ENCODE peak calls at places on chromosomes 4 and X, in six cellular contexts. One of them, this sample, is unnamed.

GRCh38 chrX:106150701-106151100 is 17.4 kb upstream of the PWWP3B start:
- DNase-seq in HL-60: no peak
- DNase-seq in CD4-positive, alpha-beta memory T cell: no peak
- DNase-seq in Peyer's patch: no peak
- DNase-seq in astrocyte: no peak
- DNase-seq in CD8-positive, alpha-beta memory T cell: no peak
- DNase-seq in this sample: no peak

GRCh38 chrX:16175329-16175728 is 8.0 kb downstream of the MAGEB17 start:
- DNase-seq in CD4-positive, alpha-beta memory T cell: no peak
- DNase-seq in CD8-positive, alpha-beta memory T cell: no peak
- DNase-seq in astrocyte: no peak
- DNase-seq in HL-60: no peak
- DNase-seq in Peyer's patch: no peak
- DNase-seq in this sample: no peak

GRCh38 chr4:138728566-138728965 is 287.0 kb upstream of the NOCT start:
- DNase-seq in CD8-positive, alpha-beta memory T cell: no peak
- DNase-seq in astrocyte: no peak
- DNase-seq in CD4-positive, alpha-beta memory T cell: no peak
- DNase-seq in HL-60: no peak
- DNase-seq in Peyer's patch: no peak
- DNase-seq in this sample: no peak

GRCh38 chr4:86769794-86770193 is 79.4 kb downstream of the SLC10A6 start:
- DNase-seq in CD4-positive, alpha-beta memory T cell: no peak
- DNase-seq in CD8-positive, alpha-beta memory T cell: no peak
- DNase-seq in HL-60: no peak
- DNase-seq in astrocyte: no peak
- DNase-seq in Peyer's patch: no peak
- DNase-seq in this sample: no peak

GRCh38 chrX:13194291-13195103 is 125.4 kb downstream of the ATXN3L start:
- DNase-seq in CD8-positive, alpha-beta memory T cell: no peak
- DNase-seq in Peyer's patch: no peak
- DNase-seq in HL-60: no peak
- DNase-seq in CD4-positive, alpha-beta memory T cell: no peak
- DNase-seq in astrocyte: peak; percentile 40
- DNase-seq in this sample: no peak

GRCh38 chr4:117400039-117400835 is 314.9 kb upstream of the TRAM1L1 start:
- DNase-seq in astrocyte: peak; percentile 89
- DNase-seq in CD8-positive, alpha-beta memory T cell: no peak
- DNase-seq in CD4-positive, alpha-beta memory T cell: no peak
- DNase-seq in Peyer's patch: no peak
- DNase-seq in HL-60: no peak
- DNase-seq in this sample: no peak

GRCh38 chr4:143185253-143186107 is 763 bp downstream of the USP38 start:
- DNase-seq in CD8-positive, alpha-beta memory T cell: no peak
- DNase-seq in CD4-positive, alpha-beta memory T cell: no peak
- DNase-seq in Peyer's patch: no peak
- DNase-seq in astrocyte: no peak
- DNase-seq in HL-60: no peak
- DNase-seq in this sample: peak; percentile 32

GRCh38 chrX:68808686-68809357 is 20.0 kb upstream of the EFNB1 start:
- DNase-seq in CD4-positive, alpha-beta memory T cell: no peak
- DNase-seq in HL-60: no peak
- DNase-seq in CD8-positive, alpha-beta memory T cell: no peak
- DNase-seq in Peyer's patch: no peak
- DNase-seq in astrocyte: no peak
- DNase-seq in this sample: no peak

GRCh38 chrX:112668476-112669404 is 11.0 kb downstream of the LHFPL1 start:
- DNase-seq in HL-60: no peak
- DNase-seq in astrocyte: no peak
- DNase-seq in CD4-positive, alpha-beta memory T cell: no peak
- DNase-seq in CD8-positive, alpha-beta memory T cell: no peak
- DNase-seq in Peyer's patch: no peak
- DNase-seq in this sample: no peak

GRCh38 chr4:108166441-108167315 is 2.1 kb downstream of the LEF1 start:
- DNase-seq in Peyer's patch: no peak
- DNase-seq in CD8-positive, alpha-beta memory T cell: peak; percentile 46
- DNase-seq in astrocyte: peak; percentile 14
- DNase-seq in CD4-positive, alpha-beta memory T cell: peak; percentile 56
- DNase-seq in HL-60: no peak
- DNase-seq in this sample: no peak

GRCh38 chr4:80312124-80312523 is 23.4 kb upstream of the CFAP299 start:
- DNase-seq in astrocyte: no peak
- DNase-seq in CD8-positive, alpha-beta memory T cell: no peak
- DNase-seq in CD4-positive, alpha-beta memory T cell: no peak
- DNase-seq in HL-60: no peak
- DNase-seq in Peyer's patch: no peak
- DNase-seq in this sample: no peak

GRCh38 chr4:80027611-80028010 is 45.4 kb downstream of the ANTXR2 start:
- DNase-seq in Peyer's patch: no peak
- DNase-seq in astrocyte: no peak
- DNase-seq in CD4-positive, alpha-beta memory T cell: no peak
- DNase-seq in CD8-positive, alpha-beta memory T cell: no peak
- DNase-seq in HL-60: no peak
- DNase-seq in this sample: no peak

GRCh38 chrX:40908026-40908425 is 172.7 kb upstream of the MED14 start:
- DNase-seq in CD8-positive, alpha-beta memory T cell: no peak
- DNase-seq in astrocyte: peak; percentile 64
- DNase-seq in HL-60: no peak
- DNase-seq in CD4-positive, alpha-beta memory T cell: no peak
- DNase-seq in Peyer's patch: no peak
- DNase-seq in this sample: no peak

GRCh38 chrX:150450519-150451177 is 87.5 kb downstream of the MAMLD1 start:
- DNase-seq in CD8-positive, alpha-beta memory T cell: no peak
- DNase-seq in astrocyte: no peak
- DNase-seq in HL-60: no peak
- DNase-seq in CD4-positive, alpha-beta memory T cell: peak; percentile 15
- DNase-seq in Peyer's patch: no peak
- DNase-seq in this sample: no peak

GRCh38 chrX:54529166-54529558 is 857 bp upstream of the GNL3L start:
- DNase-seq in astrocyte: no peak
- DNase-seq in CD8-positive, alpha-beta memory T cell: no peak
- DNase-seq in Peyer's patch: no peak
- DNase-seq in CD4-positive, alpha-beta memory T cell: no peak
- DNase-seq in HL-60: no peak
- DNase-seq in this sample: no peak

GRCh38 chrX:72011734-72012133 is 101.1 kb downstream of the NHSL2 start:
- DNase-seq in CD8-positive, alpha-beta memory T cell: no peak
- DNase-seq in Peyer's patch: no peak
- DNase-seq in CD4-positive, alpha-beta memory T cell: no peak
- DNase-seq in astrocyte: no peak
- DNase-seq in HL-60: no peak
- DNase-seq in this sample: no peak

GRCh38 chr4:140581078-140581477 is 12.3 kb upstream of the UCP1 start:
- DNase-seq in Peyer's patch: no peak
- DNase-seq in CD4-positive, alpha-beta memory T cell: no peak
- DNase-seq in HL-60: no peak
- DNase-seq in CD8-positive, alpha-beta memory T cell: no peak
- DNase-seq in astrocyte: no peak
- DNase-seq in this sample: no peak

GRCh38 chrX:38260231-38260630 is 39.6 kb upstream of the SRPX start:
- DNase-seq in Peyer's patch: no peak
- DNase-seq in CD8-positive, alpha-beta memory T cell: no peak
- DNase-seq in astrocyte: no peak
- DNase-seq in CD4-positive, alpha-beta memory T cell: no peak
- DNase-seq in HL-60: peak; percentile 25
- DNase-seq in this sample: no peak

GRCh38 chr4:173269280-173269679 is 64.9 kb downstream of the HMGB2 start:
- DNase-seq in CD4-positive, alpha-beta memory T cell: no peak
- DNase-seq in HL-60: no peak
- DNase-seq in Peyer's patch: no peak
- DNase-seq in CD8-positive, alpha-beta memory T cell: no peak
- DNase-seq in astrocyte: no peak
- DNase-seq in this sample: no peak

GRCh38 chr4:177393236-177393635 is 49.0 kb downstream of the AGA start:
- DNase-seq in HL-60: peak; percentile 14
- DNase-seq in CD8-positive, alpha-beta memory T cell: peak; percentile 27
- DNase-seq in Peyer's patch: no peak
- DNase-seq in astrocyte: no peak
- DNase-seq in CD4-positive, alpha-beta memory T cell: no peak
- DNase-seq in this sample: no peak

GRCh38 chr4:1933700-1934099 is 62.5 kb downstream of the NSD2 start:
- DNase-seq in CD8-positive, alpha-beta memory T cell: no peak
- DNase-seq in CD4-positive, alpha-beta memory T cell: no peak
- DNase-seq in HL-60: no peak
- DNase-seq in Peyer's patch: no peak
- DNase-seq in astrocyte: no peak
- DNase-seq in this sample: no peak

GRCh38 chr4:182179105-182179504 is 64.1 kb upstream of the TENM3 start:
- DNase-seq in astrocyte: peak; percentile 83
- DNase-seq in CD4-positive, alpha-beta memory T cell: no peak
- DNase-seq in CD8-positive, alpha-beta memory T cell: no peak
- DNase-seq in HL-60: no peak
- DNase-seq in Peyer's patch: no peak
- DNase-seq in this sample: no peak

GRCh38 chr4:165154482-165154881 is 41.8 kb upstream of the TMEM192 start:
- DNase-seq in CD8-positive, alpha-beta memory T cell: no peak
- DNase-seq in CD4-positive, alpha-beta memory T cell: no peak
- DNase-seq in Peyer's patch: no peak
- DNase-seq in astrocyte: no peak
- DNase-seq in HL-60: no peak
- DNase-seq in this sample: no peak

GRCh38 chrX:96372313-96373046 is 312.2 kb upstream of the DIAPH2 start:
- DNase-seq in Peyer's patch: no peak
- DNase-seq in CD8-positive, alpha-beta memory T cell: no peak
- DNase-seq in HL-60: peak; percentile 51
- DNase-seq in astrocyte: no peak
- DNase-seq in CD4-positive, alpha-beta memory T cell: peak; percentile 1
- DNase-seq in this sample: no peak

GRCh38 chr4:7808752-7809151 is 130.9 kb downstream of the AFAP1 start:
- DNase-seq in astrocyte: peak; percentile 84
- DNase-seq in Peyer's patch: no peak
- DNase-seq in CD8-positive, alpha-beta memory T cell: no peak
- DNase-seq in CD4-positive, alpha-beta memory T cell: no peak
- DNase-seq in HL-60: no peak
- DNase-seq in this sample: no peak

GRCh38 chr4:7806080-7806630 is 133.5 kb downstream of the AFAP1 start:
- DNase-seq in HL-60: no peak
- DNase-seq in CD4-positive, alpha-beta memory T cell: no peak
- DNase-seq in Peyer's patch: no peak
- DNase-seq in CD8-positive, alpha-beta memory T cell: no peak
- DNase-seq in astrocyte: peak; percentile 70
- DNase-seq in this sample: peak; percentile 52

GRCh38 chr4:7807351-7807921 is 132.2 kb downstream of the AFAP1 start:
- DNase-seq in CD4-positive, alpha-beta memory T cell: no peak
- DNase-seq in CD8-positive, alpha-beta memory T cell: no peak
- DNase-seq in Peyer's patch: no peak
- DNase-seq in astrocyte: no peak
- DNase-seq in HL-60: no peak
- DNase-seq in this sample: no peak

GRCh38 chr4:7806724-7807123 is 132.9 kb downstream of the AFAP1 start:
- DNase-seq in Peyer's patch: no peak
- DNase-seq in CD8-positive, alpha-beta memory T cell: no peak
- DNase-seq in HL-60: no peak
- DNase-seq in CD4-positive, alpha-beta memory T cell: no peak
- DNase-seq in astrocyte: peak; percentile 49
- DNase-seq in this sample: no peak

DNA sequence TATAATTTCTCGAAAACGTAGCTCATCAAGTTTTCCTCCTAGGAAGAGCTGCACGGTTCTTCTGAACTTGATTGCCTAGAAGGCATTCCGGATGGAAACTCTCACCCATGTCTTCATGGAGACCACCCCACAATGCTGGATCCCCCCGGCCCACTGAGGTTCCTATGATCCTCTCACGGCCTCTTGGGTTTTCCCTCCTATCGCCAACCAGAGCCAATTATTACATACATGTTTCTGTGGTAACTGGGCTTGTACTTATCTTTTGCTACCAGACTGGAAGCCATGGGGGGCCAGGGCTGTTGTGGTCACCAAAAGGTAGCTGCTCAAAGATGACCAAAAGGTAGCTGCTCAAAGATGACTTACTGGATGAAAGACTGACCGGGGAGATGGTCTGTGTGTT is 131.5 kb downstream of the AFAP1 start:
- DNase-seq in astrocyte: no peak
- DNase-seq in Peyer's patch: no peak
- DNase-seq in HL-60: no peak
- DNase-seq in CD4-positive, alpha-beta memory T cell: no peak
- DNase-seq in CD8-positive, alpha-beta memory T cell: no peak
- DNase-seq in this sample: no peak
- H3K27ac ChIP-seq in astrocyte: peak overlapping the region; percentile 49
- H3K27ac ChIP-seq in Peyer's patch: no peak overlapping the region
- H3K27ac ChIP-seq in HL-60: no peak overlapping the region
- H3K27ac ChIP-seq in CD4-positive, alpha-beta memory T cell: no peak overlapping the region
- H3K27ac ChIP-seq in CD8-positive, alpha-beta memory T cell: no peak overlapping the region
- H3K27ac ChIP-seq in this sample: no peak overlapping the region

GRCh38 chrX:133412246-133412645 is 3.0 kb downstream of the GPC4 start:
- DNase-seq in CD4-positive, alpha-beta memory T cell: no peak
- DNase-seq in CD8-positive, alpha-beta memory T cell: no peak
- DNase-seq in Peyer's patch: no peak
- DNase-seq in astrocyte: peak; percentile 72
- DNase-seq in HL-60: no peak
- DNase-seq in this sample: no peak
- H3K27ac ChIP-seq in CD4-positive, alpha-beta memory T cell: no peak overlapping the region
- H3K27ac ChIP-seq in CD8-positive, alpha-beta memory T cell: no peak overlapping the region
- H3K27ac ChIP-seq in Peyer's patch: no peak overlapping the region
- H3K27ac ChIP-seq in astrocyte: peak overlapping the region; percentile 33
- H3K27ac ChIP-seq in HL-60: no peak overlapping the region
- H3K27ac ChIP-seq in this sample: no peak overlapping the region

DNA sequence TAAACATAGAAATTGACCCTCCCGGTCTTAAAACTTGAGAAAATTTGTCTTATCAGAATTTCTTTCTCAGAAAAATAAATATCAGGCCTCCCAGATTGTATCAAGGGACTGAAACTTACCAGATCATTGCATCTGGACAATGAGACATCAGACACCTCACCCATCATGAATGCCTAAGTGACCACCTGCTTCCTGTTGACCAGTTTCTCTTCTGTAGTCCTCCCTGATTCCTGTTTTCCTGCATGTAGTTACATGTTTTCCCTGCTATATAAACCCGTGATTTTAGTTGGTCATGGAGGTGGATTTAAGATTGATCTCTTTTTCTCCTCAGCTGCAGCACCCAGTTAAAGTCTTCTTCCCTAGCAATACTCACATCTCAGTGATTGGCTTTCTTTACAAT is 548.1 kb downstream of the PPP4R3C start:
- DNase-seq in HL-60: no peak
- DNase-seq in astrocyte: peak; percentile 15
- DNase-seq in CD8-positive, alpha-beta memory T cell: no peak
- DNase-seq in Peyer's patch: no peak
- DNase-seq in CD4-positive, alpha-beta memory T cell: no peak
- DNase-seq in this sample: no peak
- H3K27ac ChIP-seq in HL-60: no peak overlapping the region
- H3K27ac ChIP-seq in astrocyte: peak overlapping the region; percentile 31
- H3K27ac ChIP-seq in CD8-positive, alpha-beta memory T cell: no peak overlapping the region
- H3K27ac ChIP-seq in Peyer's patch: no peak overlapping the region
- H3K27ac ChIP-seq in CD4-positive, alpha-beta memory T cell: no peak overlapping the region
- H3K27ac ChIP-seq in this sample: no peak overlapping the region

DNA sequence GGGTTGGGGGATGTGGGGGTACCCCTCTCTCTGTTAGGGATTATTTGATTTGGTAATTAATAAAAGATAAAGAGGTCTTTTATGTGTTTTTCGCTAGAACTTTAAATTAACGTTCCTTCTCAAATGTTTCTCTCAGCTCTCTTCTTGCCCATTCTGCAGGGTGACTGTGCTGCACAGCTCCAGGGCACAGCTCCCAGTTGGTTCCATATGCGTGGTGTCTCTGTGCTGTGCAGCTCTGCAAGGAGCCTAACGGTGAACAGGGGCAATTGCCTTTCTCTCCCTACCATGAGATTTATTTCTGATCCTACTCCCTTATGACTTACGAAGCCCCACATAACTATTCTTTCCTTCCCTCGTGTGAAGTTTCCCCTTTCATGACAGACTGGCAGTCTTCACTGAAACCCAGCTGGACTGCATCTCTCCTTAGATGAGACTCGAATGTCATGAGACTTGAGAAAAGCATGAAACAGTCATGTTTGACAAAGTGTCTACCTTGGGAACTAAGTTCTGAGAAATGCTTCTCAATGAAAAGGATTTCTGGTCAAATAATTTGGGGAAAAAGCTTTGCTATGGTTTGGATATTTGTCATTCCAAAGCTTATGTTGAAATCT is 50.2 kb upstream of the SPRY1 start:
- DNase-seq in CD8-positive, alpha-beta memory T cell: no peak
- DNase-seq in Peyer's patch: no peak
- DNase-seq in CD4-positive, alpha-beta memory T cell: no peak
- DNase-seq in astrocyte: no peak
- DNase-seq in HL-60: no peak
- DNase-seq in this sample: no peak
- H3K27ac ChIP-seq in CD8-positive, alpha-beta memory T cell: no peak overlapping the region
- H3K27ac ChIP-seq in Peyer's patch: no peak overlapping the region
- H3K27ac ChIP-seq in CD4-positive, alpha-beta memory T cell: no peak overlapping the region
- H3K27ac ChIP-seq in astrocyte: no peak overlapping the region
- H3K27ac ChIP-seq in HL-60: no peak overlapping the region
- H3K27ac ChIP-seq in this sample: no peak overlapping the region